ENCODE peak calls at places on chromosomes 13 and 19, in ten cellular contexts. R is cardiac muscle cell, C is fibroblast of mammary gland, T is choroid plexus epithelial cell, Q is spleen, G is epithelial cell of proximal tubule, V is left ventricle myocardium inferior, H is astrocyte of the spinal cord, M is esophagus squamous epithelium, Z is AG09309. Y is an unnamed sample.

GRCh38 chr13:107210216-107211010 is 642.5 kb upstream of the ARGLU1 start:
- DNase-seq in R (peak; percentile 42), C (peak; percentile 4), T (peak; percentile 62), Q (no peak), G (no peak), V (no peak), H (no peak), M (no peak), Z (peak; percentile 46), Y (no peak)

GRCh38 chr19:6108721-6109633 is 1.3 kb downstream of the RFX2 start:
- DNase-seq in R (peak; percentile 78), C (peak; percentile 59), T (peak; percentile 63), Q (peak; percentile 81), G (no peak), V (peak; percentile 63), H (peak; percentile 68), M (no peak), Z (no peak), Y (no peak)

GRCh38 chr13:66492479-66492878 is 737.7 kb downstream of the PCDH9 start:
- DNase-seq in R (no peak), C (no peak), T (no peak), Q (no peak), G (no peak), V (no peak), H (no peak), M (no peak), Z (no peak), Y (no peak)

GRCh38 chr19:42324655-42325307 is 654 bp upstream of the MEGF8 start:
- DNase-seq in R (no peak), C (no peak), T (no peak), Q (peak; percentile 86), G (no peak), V (no peak), H (no peak), M (no peak), Z (no peak), Y (no peak)

GRCh38 chr19:42229263-42229854 is 9.2 kb downstream of the ZNF526 start:
- DNase-seq in R (no peak), C (no peak), T (no peak), Q (no peak), G (no peak), V (no peak), H (no peak), M (no peak), Z (no peak), Y (no peak)

GRCh38 chr19:7492142-7493055 is 3.6 kb upstream of the PEX11G start:
- DNase-seq in R (peak; percentile 78), C (peak; percentile 59), T (peak; percentile 34), Q (no peak), G (no peak), V (no peak), H (no peak), M (no peak), Z (peak; percentile 92), Y (no peak)

GRCh38 chr13:108734676-108735075 is 105.3 kb downstream of the MYO16 start:
- DNase-seq in R (no peak), C (no peak), T (no peak), Q (no peak), G (no peak), V (no peak), H (no peak), M (no peak), Z (no peak), Y (no peak)

GRCh38 chr19:35144600-35145436 is 1.8 kb downstream of the FXYD7 start:
- DNase-seq in R (peak; percentile 32), C (no peak), T (no peak), Q (no peak), G (no peak), V (no peak), H (no peak), M (no peak), Z (no peak), Y (no peak)

GRCh38 chr19:33383722-33384292 is 10.3 kb downstream of the CEBPG start:
- DNase-seq in R (no peak), C (no peak), T (no peak), Q (no peak), G (no peak), V (no peak), H (no peak), M (no peak), Z (no peak), Y (no peak)

GRCh38 chr19:13984186-13984585 is 21.9 kb downstream of the RFX1 start:
- DNase-seq in R (no peak), C (no peak), T (no peak), Q (no peak), G (no peak), V (no peak), H (no peak), M (no peak), Z (no peak), Y (no peak)

GRCh38 chr19:13984875-13985741 is 21.0 kb downstream of the RFX1 start:
- DNase-seq in R (no peak), C (no peak), T (no peak), Q (no peak), G (no peak), V (no peak), H (no peak), M (no peak), Z (no peak), Y (no peak)

GRCh38 chr19:13986348-13986904 is 19.7 kb downstream of the RFX1 start:
- DNase-seq in R (peak; percentile 77), C (peak; percentile 57), T (peak; percentile 78), Q (peak; percentile 99), G (no peak), V (peak; percentile 85), H (peak; percentile 59), M (peak; percentile 76), Z (no peak), Y (peak; percentile 93)

GRCh38 chr19:13987101-13987890 is 18.8 kb downstream of the RFX1 start:
- DNase-seq in R (no peak), C (no peak), T (no peak), Q (peak; percentile 88), G (no peak), V (peak; percentile 69), H (no peak), M (no peak), Z (no peak), Y (no peak)

GRCh38 chr19:13985771-13986347 is 20.3 kb downstream of the RFX1 start:
- DNase-seq in R (no peak), C (no peak), T (no peak), Q (no peak), G (no peak), V (no peak), H (no peak), M (no peak), Z (no peak), Y (no peak)
- H3K4me3 ChIP-seq in R (no peak overlapping the region), C (no peak overlapping the region), T (no peak overlapping the region), Q (no peak overlapping the region), G (no peak overlapping the region), V (peak overlapping the region; percentile 43), H (no peak overlapping the region), M (no peak overlapping the region), Z (no peak overlapping the region), Y (peak overlapping the region; percentile 27)

DNA sequence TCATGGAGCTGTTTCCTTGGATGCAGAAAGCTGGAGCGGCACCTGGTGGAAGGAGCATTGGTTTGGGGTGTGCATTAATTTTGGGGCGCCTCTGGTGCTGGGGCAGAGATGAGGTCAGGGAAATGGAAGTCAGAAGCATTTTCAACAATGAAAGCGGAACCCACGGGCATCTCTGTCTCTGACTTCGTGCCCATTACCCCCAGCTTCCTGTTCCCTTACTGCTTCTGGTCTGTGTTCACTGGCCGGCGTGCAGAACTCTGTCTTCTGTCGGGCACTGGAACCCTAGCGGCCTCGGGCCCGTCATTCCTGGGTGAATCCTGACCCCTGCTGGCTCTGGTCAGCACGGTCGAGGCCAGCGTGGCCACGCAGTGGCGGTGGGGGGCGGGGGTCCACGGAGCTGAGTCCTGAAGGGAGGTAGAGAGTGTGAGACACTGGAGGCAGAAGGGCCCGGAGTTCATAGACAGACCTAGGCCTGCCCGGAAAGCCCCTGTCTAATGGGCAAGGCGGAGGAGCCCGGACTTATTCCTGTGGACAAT is 7.9 kb upstream of the LINGO3 start:
- DNase-seq in R (peak; percentile 80), C (peak; percentile 61), T (peak; percentile 70), Q (peak; percentile 93), G (no peak), V (peak; percentile 61), H (peak; percentile 50), M (no peak), Z (no peak), Y (no peak)
- TF ChIP-seq CTCF in R (peak; percentile 73), C (peak; percentile 55), T (peak; percentile 77), Q (peak; percentile 86), G (peak; percentile 72), V (peak; percentile 74), H (peak; percentile 68), M (peak; percentile 35), Z (peak; percentile 76), Y (peak; percentile 46)

DNA sequence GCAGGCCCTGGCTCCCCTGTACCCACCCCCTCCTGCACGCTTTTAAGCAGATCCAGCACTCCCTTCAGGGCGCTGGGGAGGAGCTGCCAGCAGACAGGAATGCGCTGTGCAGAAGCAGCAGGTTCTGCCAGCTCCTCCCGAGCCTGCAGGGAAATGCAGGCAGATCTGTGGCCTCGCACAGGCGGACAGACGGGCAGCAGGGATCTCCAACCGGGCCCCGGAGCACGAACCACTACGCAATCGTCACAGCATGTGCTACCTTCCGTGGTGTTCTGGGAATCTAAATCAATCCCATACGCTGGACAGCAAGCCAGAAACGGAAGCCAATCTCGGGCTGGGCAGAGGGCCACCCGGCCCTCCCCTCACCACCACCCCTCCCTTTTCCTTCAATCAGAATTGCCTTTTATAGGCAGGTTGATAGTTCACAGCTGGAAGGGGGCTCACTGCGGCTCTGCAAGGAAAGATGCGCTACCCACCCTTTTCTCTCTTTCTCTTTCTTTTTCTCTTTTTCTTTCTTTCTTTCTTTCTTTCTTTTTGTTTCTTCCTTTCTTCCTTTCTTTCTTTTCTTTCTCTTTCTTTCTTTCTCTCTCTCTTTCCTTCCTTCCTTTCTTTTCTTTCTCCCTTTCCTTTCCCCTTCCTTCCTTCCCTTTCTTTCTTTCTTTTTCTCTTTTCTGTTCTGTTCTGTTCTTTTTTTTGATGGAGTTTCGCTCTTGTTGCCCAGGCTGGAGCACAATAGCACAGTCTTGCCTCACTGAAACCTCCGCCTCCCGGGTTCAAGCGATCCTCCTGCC is 99.9 kb downstream of the GNG7 start:
- DNase-seq in R (peak; percentile 97), C (peak; percentile 96), T (peak; percentile 93), Q (peak; percentile 76), G (no peak), V (peak; percentile 87), H (peak; percentile 97), M (no peak), Z (peak; percentile 93), Y (no peak)
- H3K4me3 ChIP-seq in R (no peak overlapping the region), C (peak overlapping the region; percentile 15), T (peak overlapping the region; percentile 32), Q (no peak overlapping the region), G (peak overlapping the region; percentile 40), V (peak overlapping the region; percentile 45), H (no peak overlapping the region), M (peak overlapping the region; percentile 31), Z (peak overlapping the region; percentile 12), Y (no peak overlapping the region)

GRCh38 chr13:43494206-43494605 is 292.6 kb downstream of the ENOX1 start:
- DNase-seq in R (no peak), C (no peak), T (no peak), Q (no peak), G (no peak), V (no peak), H (no peak), M (no peak), Z (no peak), Y (no peak)
- TF ChIP-seq CTCF in R (no peak), C (no peak), T (no peak), Q (no peak), G (no peak), V (no peak), H (no peak), M (no peak), Z (no peak), Y (no peak)

GRCh38 chr19:45456500-45456815 is 11.3 kb upstream of the FOSB start:
- DNase-seq in R (no peak), C (no peak), T (no peak), Q (no peak), G (no peak), V (no peak), H (no peak), M (no peak), Z (no peak), Y (no peak)
- H3K4me3 ChIP-seq in R (no peak overlapping the region), C (no peak overlapping the region), T (no peak overlapping the region), Q (no peak overlapping the region), G (no peak overlapping the region), V (no peak overlapping the region), H (no peak overlapping the region), M (no peak overlapping the region), Z (no peak overlapping the region), Y (no peak overlapping the region)